ENCODE peak calls at places on chromosomes 3 and 15, in nine cellular contexts. T, V, S, P, X, J, H, R and C are unnamed samples.

GRCh38 chr15:31977812-31978662 is 52.3 kb upstream of the CHRNA7 start:
- DNase-seq in R (peak; percentile 90), S (no peak), T (peak; percentile 62), J (peak; percentile 50), H (peak; percentile 65), P (peak; percentile 56), V (peak; percentile 73), X (peak; percentile 69), C (peak; percentile 78)

GRCh38 chr15:41844814-41845213 is 6.2 kb downstream of the PLA2G4B start:
- DNase-seq in T (no peak), H (no peak), R (peak; percentile 77), S (no peak), V (no peak), J (no peak), P (no peak), X (no peak), C (no peak)

GRCh38 chr15:64774556-64775523 is 549 bp downstream of the RBPMS2 start:
- DNase-seq in P (peak; percentile 29), V (peak; percentile 29), T (no peak), X (no peak), R (peak; percentile 87), J (peak; percentile 44), H (no peak), S (peak; percentile 46), C (no peak)

GRCh38 chr3:11604139-11604895 is 39.4 kb downstream of the VGLL4 start:
- DNase-seq in J (no peak), V (no peak), R (no peak), T (no peak), P (no peak), X (no peak), S (no peak), H (peak; percentile 43), C (no peak)

GRCh38 chr3:127953092-127953491 is 38.1 kb downstream of the KBTBD12 start:
- DNase-seq in V (no peak), S (no peak), P (no peak), T (no peak), R (no peak), J (no peak), X (no peak), H (no peak), C (no peak)

GRCh38 chr15:96766387-96766786 is 435.9 kb downstream of the NR2F2 start:
- DNase-seq in R (no peak), V (no peak), T (no peak), P (no peak), S (no peak), X (no peak), H (no peak), J (no peak), C (no peak)

GRCh38 chr3:192079098-192079497 is 618.1 kb downstream of the PYDC2 start:
- DNase-seq in X (no peak), P (peak; percentile 17), R (no peak), J (no peak), V (no peak), H (no peak), T (no peak), S (no peak), C (no peak)

GRCh38 chr3:133047980-133048379 is 9.8 kb downstream of the TMEM108 start:
- DNase-seq in S (no peak), R (no peak), P (no peak), V (no peak), H (no peak), T (no peak), X (no peak), J (no peak), C (no peak)

GRCh38 chr3:193124861-193125260 is 116.2 kb upstream of the PLAAT1 start:
- DNase-seq in R (no peak), V (no peak), T (no peak), P (no peak), X (no peak), J (no peak), S (no peak), H (no peak), C (no peak)

GRCh38 chr3:98596902-98597500 is 3.6 kb upstream of the CPOX start:
- DNase-seq in P (no peak), V (no peak), J (no peak), S (no peak), X (no peak), H (no peak), T (peak; percentile 21), R (no peak), C (no peak)

GRCh38 chr15:43185161-43186002 is at the start of gene CCNDBP1:
- DNase-seq in R (peak; percentile 99), J (peak; percentile 98), H (peak; percentile 99), T (peak; percentile 91), X (peak; percentile 98), P (peak; percentile 96), V (peak; percentile 96), S (peak; percentile 91), C (peak; percentile 99)
- TF ChIP-seq POLR2A in R (peak; percentile 86), J (peak; percentile 89), H (peak; percentile 89), T (peak; percentile 77), X (peak; percentile 93), P (peak; percentile 92), V (peak; percentile 91), S (peak; percentile 34), C (peak; percentile 82)

GRCh38 chr3:81753416-81754014 is 7.9 kb downstream of the GBE1 start:
- DNase-seq in T (no peak), P (no peak), H (no peak), V (no peak), S (no peak), R (no peak), J (no peak), X (no peak), C (no peak)
- H3K27ac ChIP-seq in T (no peak overlapping the region), P (no peak overlapping the region), H (no peak overlapping the region), V (no peak overlapping the region), S (no peak overlapping the region), R (no peak overlapping the region), J (no peak overlapping the region), X (no peak overlapping the region), C (no peak overlapping the region)

DNA sequence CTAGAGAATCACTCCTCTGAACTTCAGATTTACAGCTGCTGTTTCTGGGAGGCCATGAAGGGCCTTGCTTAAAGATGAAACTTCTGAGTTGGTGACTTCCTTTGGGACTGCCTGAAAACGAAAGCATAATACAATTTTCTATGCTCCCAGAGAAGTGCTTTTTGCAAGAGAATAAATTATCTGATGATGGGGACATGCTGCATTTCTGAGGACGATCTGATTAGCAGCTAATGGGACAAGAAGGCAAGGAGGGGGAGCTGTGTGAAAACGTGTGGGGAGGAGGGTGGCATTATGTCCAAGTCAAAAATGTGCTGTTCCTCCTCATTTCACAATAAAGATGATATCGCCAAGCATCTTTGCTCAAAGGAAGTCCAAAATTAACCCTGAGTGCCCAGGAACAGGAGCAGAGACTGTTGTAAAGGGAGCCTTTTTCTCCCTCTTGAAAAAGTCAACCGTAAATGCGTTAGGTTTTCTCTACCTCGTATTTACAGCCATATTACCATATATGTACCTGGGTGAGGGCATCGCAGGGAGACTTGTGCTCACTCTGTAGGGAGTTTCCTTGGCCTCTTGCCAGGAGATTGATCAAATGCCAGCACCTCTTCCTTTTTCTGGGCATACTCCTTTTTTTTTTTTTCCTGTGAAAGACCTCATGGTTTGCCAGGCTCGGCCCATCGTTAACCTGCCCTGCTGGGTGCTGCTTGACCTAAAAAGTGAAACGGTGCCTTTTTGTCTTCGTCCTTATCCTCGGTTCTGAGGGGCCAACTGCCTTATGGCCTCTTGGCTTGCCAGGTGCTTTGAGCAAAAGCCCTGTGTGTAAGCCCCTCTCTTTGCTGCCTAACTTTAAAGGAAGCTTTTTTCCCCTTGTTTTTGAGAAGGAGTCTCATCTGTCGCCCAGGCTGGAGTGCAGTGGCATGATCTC is 11.5 kb downstream of the ITPR1 start:
- DNase-seq in P (peak; percentile 52), V (no peak), X (peak; percentile 70), J (no peak), T (no peak), R (no peak), H (no peak), S (peak; percentile 42), C (no peak)
- H3K4me1 ChIP-seq in P (peaks cover 20% of the 10 kb centered on the region), V (peaks cover 6% of the 10 kb centered on the region), X (peaks cover 34% of the 10 kb centered on the region), J (peaks cover 42% of the 10 kb centered on the region), T (no peaks in the 10 kb centered on the region), R (peaks cover 24% of the 10 kb centered on the region), H (peaks cover 15% of the 10 kb centered on the region), S (peaks cover 14% of the 10 kb centered on the region), C (peaks cover 26% of the 10 kb centered on the region)

DNA sequence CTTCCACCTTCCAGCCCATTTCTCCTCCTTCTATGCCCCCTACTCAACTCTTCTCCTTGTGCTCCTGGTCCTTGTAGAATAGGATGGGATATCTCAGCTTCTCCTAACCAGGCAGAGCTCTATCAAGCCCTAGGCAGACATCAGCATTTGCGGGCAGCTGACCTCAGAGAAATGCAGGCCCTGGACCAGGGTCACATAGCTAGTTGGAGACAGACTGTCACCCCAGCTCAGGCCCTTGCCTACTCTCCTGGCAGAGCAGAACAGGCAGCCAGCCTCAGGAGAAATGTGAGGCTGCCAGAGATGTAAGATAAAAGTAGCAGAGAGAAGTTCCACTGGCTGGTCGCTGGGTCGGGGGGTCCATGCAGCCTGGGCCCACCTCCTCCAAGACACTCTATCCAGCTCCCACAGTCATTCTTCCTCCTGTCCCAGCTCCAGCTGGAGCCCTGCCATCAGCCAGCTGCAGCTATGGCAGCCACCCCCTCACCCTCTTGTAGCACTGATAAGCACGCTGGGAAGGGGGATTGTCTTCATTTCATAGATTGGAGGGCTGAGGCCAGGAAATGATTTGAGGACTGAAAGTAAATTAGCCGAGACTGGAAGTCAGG is 4.0 kb downstream of the CYP8B1 start:
- DNase-seq in S (no peak), X (no peak), V (peak; percentile 25), P (peak; percentile 25), R (peak; percentile 38), T (no peak), J (peak; percentile 38), H (no peak), C (no peak)
- TF ChIP-seq POLR2A in S (no peak), X (no peak), V (no peak), P (no peak), R (no peak), T (no peak), J (no peak), H (no peak), C (no peak)

GRCh38 chr15:25170781-25171110 is 216.0 kb downstream of the SNRPN start:
- DNase-seq in S (no peak), V (no peak), R (peak; percentile 24), T (no peak), X (no peak), P (peak; percentile 8), J (no peak), H (no peak), C (no peak)
- H3K27ac ChIP-seq in S (no peak overlapping the region), V (no peak overlapping the region), R (no peak overlapping the region), T (no peak overlapping the region), X (no peak overlapping the region), P (no peak overlapping the region), J (no peak overlapping the region), H (no peak overlapping the region), C (no peak overlapping the region)

GRCh38 chr3:34155108-34155507 is 356.7 kb downstream of the PDCD6IP start:
- DNase-seq in V (no peak), X (no peak), P (no peak), J (no peak), H (no peak), S (no peak), R (no peak), T (no peak), C (no peak)
- H3K4me1 ChIP-seq in V (no peaks in the 10 kb centered on the region), X (no peaks in the 10 kb centered on the region), P (peaks cover 4% of the 10 kb centered on the region), J (no peaks in the 10 kb centered on the region), H (no peaks in the 10 kb centered on the region), S (no peaks in the 10 kb centered on the region), R (no peaks in the 10 kb centered on the region), T (no peaks in the 10 kb centered on the region), C (no peaks in the 10 kb centered on the region)

GRCh38 chr3:158801696-158802398 is at the start of gene MFSD1:
- DNase-seq in S (peak; percentile 93), H (peak; percentile 92), T (peak; percentile 87), V (peak; percentile 94), P (peak; percentile 98), J (peak; percentile 98), X (peak; percentile 96), R (peak; percentile 98), C (peak; percentile 98)
- TF ChIP-seq POLR2A in S (peak; percentile 44), H (peak; percentile 84), T (peak; percentile 76), V (peak; percentile 87), P (peak; percentile 74), J (peak; percentile 76), X (peak; percentile 88), R (peak; percentile 77), C (peak; percentile 71)